ENCODE peak calls at places on chromosomes 7 and 10, in four cellular contexts. W is esophagus squamous epithelium, J is Peyer's patch, L is neural progenitor cell. Z is an unnamed sample.
A peak's percentile ranks its signal among the peaks of the same experiment; 100 is the strongest.

GRCh38 chr10:58318346-58318745 is 16.5 kb upstream of the UBE2D1 start:
- DNase-seq in J (no peak), L (no peak), W (no peak), Z (no peak)

GRCh38 chr10:132809237-132810140 is 23.5 kb upstream of the NKX6-2 start:
- DNase-seq in W (no peak), J (no peak), L (no peak), Z (no peak)

GRCh38 chr10:70850097-70850496 is 34.3 kb downstream of the SGPL1 start:
- DNase-seq in W (no peak), J (no peak), L (no peak), Z (no peak)

GRCh38 chr10:12186324-12186723 is 9.4 kb downstream of the NUDT5 start:
- DNase-seq in W (no peak), L (no peak), J (no peak), Z (no peak)

GRCh38 chr7:102415685-102416225 is 17.6 kb upstream of the ORAI2 start:
- DNase-seq in W (no peak), L (no peak), J (peak; percentile 75), Z (no peak)

GRCh38 chr7:83547526-83547925 is 101.4 kb downstream of the SEMA3E start:
- DNase-seq in L (no peak), W (no peak), J (no peak), Z (no peak)

GRCh38 chr7:25926009-25926408 is 226.0 kb upstream of the NFE2L3 start:
- DNase-seq in L (no peak), J (no peak), W (no peak), Z (no peak)

GRCh38 chr7:22576941-22577927 is 77.2 kb upstream of the STEAP1B start:
- DNase-seq in W (no peak), L (no peak), J (no peak), Z (peak; percentile 25)

GRCh38 chr7:110502893-110503465 is 587.9 kb upstream of the LRRN3 start:
- DNase-seq in J (no peak), L (no peak), W (no peak), Z (no peak)

GRCh38 chr10:9712393-9712792 is 1305.3 kb upstream of the CELF2 start:
- DNase-seq in J (no peak), L (no peak), W (no peak), Z (no peak)

GRCh38 chr7:2014391-2015241 is 218.1 kb downstream of the MAD1L1 start:
- DNase-seq in L (no peak), W (no peak), J (no peak), Z (peak; percentile 14)

GRCh38 chr10:78116451-78116850 is 82.8 kb downstream of the RPS24 start:
- DNase-seq in J (no peak), W (no peak), L (no peak), Z (no peak)

GRCh38 chr7:24692592-24692991 is 64.7 kb downstream of the GSDME start:
- DNase-seq in W (no peak), L (no peak), J (no peak), Z (no peak)

GRCh38 chr7:2692543-2692942 is 4.5 kb downstream of the AMZ1 start:
- DNase-seq in W (no peak), J (no peak), L (no peak), Z (no peak)

GRCh38 chr10:31099101-31099500 is 67.4 kb upstream of the ZNF438 start:
- DNase-seq in L (no peak), J (no peak), W (no peak), Z (peak; percentile 33)

GRCh38 chr10:3813267-3813666 is 28.3 kb upstream of the KLF6 start:
- DNase-seq in W (no peak), J (no peak), L (no peak), Z (no peak)

GRCh38 chr7:95686109-95686508 is 86.2 kb upstream of the DYNC1I1 start:
- DNase-seq in W (no peak), L (peak; percentile 59), J (peak; percentile 23), Z (peak; percentile 69)

GRCh38 chr10:131636841-131637724 is 263.7 kb upstream of the PPP2R2D start:
- DNase-seq in W (no peak), J (no peak), L (no peak), Z (no peak)

GRCh38 chr10:20768849-20769248 is 128.3 kb downstream of the NEBL start:
- DNase-seq in W (no peak), L (peak; percentile 49), J (no peak), Z (no peak)

GRCh38 chr10:24360286-24361127 is 151.6 kb downstream of the KIAA1217 start:
- DNase-seq in L (peak; percentile 80), J (peak; percentile 20), W (no peak), Z (peak; percentile 91)

GRCh38 chr7:68958571-68958970 is 639.7 kb upstream of the AUTS2 start:
- DNase-seq in W (no peak), J (no peak), L (no peak), Z (no peak)

GRCh38 chr10:78684954-78685353 is 383.8 kb upstream of the ZMIZ1 start:
- DNase-seq in W (no peak), J (no peak), L (peak; percentile 21), Z (no peak)

GRCh38 chr7:55957190-55957589 is 5.5 kb downstream of the MRPS17 start:
- DNase-seq in W (no peak), J (no peak), L (no peak), Z (no peak)

GRCh38 chr7:77989981-77990566 is 191.5 kb downstream of the PHTF2 start:
- DNase-seq in L (no peak), W (no peak), J (no peak), Z (peak; percentile 72)

GRCh38 chr10:96618648-96619047 is 31.8 kb upstream of the TM9SF3 start:
- DNase-seq in J (no peak), W (no peak), L (no peak), Z (peak; percentile 47)

GRCh38 chr7:12210179-12211053 is 678 bp upstream of the TMEM106B start:
- DNase-seq in L (no peak), W (no peak), J (peak; percentile 54), Z (peak; percentile 74)

GRCh38 chr10:124447741-124448466 is 1.9 kb downstream of the NKX1-2 start:
- DNase-seq in J (no peak), L (peak; percentile 62), W (no peak), Z (no peak)

GRCh38 chr10:31490858-31491504 is 172.0 kb downstream of the ZEB1 start:
- DNase-seq in J (no peak), L (peak; percentile 71), W (no peak), Z (no peak)

GRCh38 chr7:30974605-30975256 is 11.0 kb downstream of the GHRHR start:
- DNase-seq in W (no peak), L (peak; percentile 82), J (no peak), Z (peak; percentile 86)

GRCh38 chr7:55020481-55020871 is 1.7 kb downstream of the EGFR start:
- DNase-seq in L (no peak), J (no peak), W (no peak), Z (peak; percentile 58)

GRCh38 chr7:129213828-129214227 is 11.0 kb upstream of the AHCYL2 start:
- DNase-seq in L (peak; percentile 64), J (peak; percentile 17), W (no peak), Z (no peak)

GRCh38 chr7:44077681-44078091 is 4.6 kb downstream of the POLM start:
- DNase-seq in J (no peak), L (no peak), W (no peak), Z (no peak)

GRCh38 chr10:67612577-67613537 is 83.1 kb downstream of the CTNNA3 start:
- DNase-seq in L (no peak), W (no peak), J (no peak), Z (no peak)

GRCh38 chr7:134966691-134967090 is 19.6 kb upstream of the AGBL3 start:
- DNase-seq in L (no peak), J (no peak), W (no peak), Z (no peak)

GRCh38 chr10:123847686-123848432 is 43.7 kb downstream of the CPXM2 start:
- DNase-seq in L (no peak), J (no peak), W (no peak), Z (no peak)

GRCh38 chr7:50782376-50783208 is at the start of gene GRB10:
- DNase-seq in J (no peak), L (peak; percentile 84), W (no peak), Z (no peak)
- H3K4me3 ChIP-seq in J (peak within 1 kb of the TSS; percentile 65), L (peak within 1 kb of the TSS; percentile 65), W (peak within 1 kb of the TSS; percentile 54), Z (no peak within 1 kb of the TSS)

DNA sequence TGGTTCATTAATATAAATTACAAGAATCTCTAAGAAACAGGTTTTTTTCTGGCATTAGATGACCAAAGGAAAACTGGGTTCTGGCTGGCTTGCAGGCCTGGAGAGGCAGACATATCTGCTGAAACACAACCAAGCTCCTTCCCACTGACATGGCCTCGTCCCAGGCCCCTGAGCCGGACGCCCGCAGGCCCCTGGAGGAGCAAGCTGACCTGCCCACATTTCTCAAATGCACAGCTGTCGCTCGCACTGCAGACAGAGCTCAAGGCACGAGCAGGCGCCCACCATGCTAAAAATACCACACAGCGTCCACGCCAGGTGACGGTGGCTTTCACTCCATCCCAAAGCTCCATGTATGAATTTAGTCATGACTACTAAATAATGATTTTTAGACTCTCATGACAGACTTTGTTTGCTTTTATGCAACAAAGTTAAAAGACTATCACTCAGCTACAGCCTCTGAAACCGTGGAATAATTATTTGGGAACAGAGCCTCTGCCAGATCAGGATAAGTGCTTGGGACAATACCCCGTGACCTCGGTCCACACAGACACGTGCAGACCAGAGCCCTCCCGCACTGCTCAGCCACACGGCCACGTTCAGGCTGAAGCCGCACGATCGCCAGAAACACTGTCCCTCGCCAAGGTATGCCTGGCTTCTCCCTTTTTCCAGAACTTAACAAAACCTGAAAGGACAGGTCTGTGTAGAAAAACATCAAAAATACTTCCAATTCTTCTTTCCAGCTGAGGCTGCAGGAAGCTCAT is 71.1 kb downstream of the DIP2C start:
- DNase-seq in L (no peak), W (no peak), J (no peak), Z (no peak)
- H3K4me1 ChIP-seq in L (peaks cover 28% of the 10 kb centered on the region), W (peaks cover 89% of the 10 kb centered on the region), J (no peaks in the 10 kb centered on the region), Z (peaks cover 12% of the 10 kb centered on the region)

GRCh38 chr10:62426600-62426999 is 52.4 kb downstream of the ZNF365 start:
- DNase-seq in J (no peak), L (peak; percentile 2), W (no peak), Z (no peak)

GRCh38 chr10:62426086-62426485 is 51.9 kb downstream of the ZNF365 start:
- DNase-seq in L (no peak), J (no peak), W (no peak), Z (no peak)

GRCh38 chr10:62424026-62424425 is 49.9 kb downstream of the ZNF365 start:
- DNase-seq in J (no peak), W (no peak), L (no peak), Z (no peak)

DNA sequence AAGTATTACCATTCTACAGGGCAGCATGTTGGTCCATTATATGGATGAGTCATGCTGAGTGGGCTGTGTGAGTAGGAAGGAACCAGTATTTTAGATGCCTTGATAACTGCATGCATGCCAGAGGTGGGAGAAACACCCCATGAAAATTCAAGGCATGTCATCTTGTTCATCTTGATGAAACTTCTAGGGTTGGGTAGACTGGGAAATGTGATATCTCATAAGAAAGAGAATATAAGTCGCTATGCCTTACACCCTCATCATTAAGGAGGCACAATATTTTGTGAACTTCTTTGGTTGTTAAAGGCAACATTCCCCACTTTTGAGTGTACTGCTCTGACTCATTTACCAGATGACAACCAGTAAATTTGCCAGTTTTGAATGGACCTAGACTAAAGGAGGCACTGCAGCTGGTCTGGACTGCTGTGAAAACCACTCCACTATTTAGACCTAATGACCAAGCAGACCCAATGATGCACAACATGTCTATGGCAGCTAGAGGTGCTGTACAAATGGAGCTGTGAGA is 48.0 kb downstream of the ZNF365 start:
- DNase-seq in L (no peak), J (no peak), W (no peak), Z (no peak)
- TF ChIP-seq CTCF in L (no peak), J (no peak), W (no peak), Z (no peak)

DNA sequence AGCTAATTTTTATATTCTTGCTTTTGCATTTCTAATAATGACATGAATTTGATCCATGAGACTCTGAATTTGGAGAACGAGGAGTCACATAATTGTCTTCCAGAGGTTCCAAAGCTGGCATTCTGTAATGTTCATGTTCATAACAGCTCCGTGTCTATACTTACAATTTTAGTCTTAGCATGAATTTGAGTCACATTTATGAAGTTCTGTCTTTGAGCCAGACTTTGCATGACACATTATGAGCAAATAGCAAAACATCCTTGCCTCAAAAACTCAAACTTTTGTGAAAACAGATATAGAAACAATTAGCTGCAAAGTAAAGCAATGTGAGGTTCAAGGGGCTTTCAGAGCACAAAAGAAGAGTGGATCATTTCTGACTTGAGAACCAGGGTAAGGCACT is 44.5 kb upstream of the CAV2 start:
- DNase-seq in W (no peak), L (no peak), J (no peak), Z (no peak)
- H3K4me3 ChIP-seq in W (no peak overlapping the region), L (no peak overlapping the region), J (no peak overlapping the region), Z (no peak overlapping the region)